ENCODE peak calls at places on chromosomes 7 and 10, in six cellular contexts. X is GM23248, Q is K562, U is OCI-LY7, S is lung, O is tibial artery. V is an unnamed sample.

GRCh38 chr7:106053109-106053508 is 59.0 kb downstream of the SYPL1 start:
- DNase-seq in X (no peak), U (no peak), O (no peak), Q (no peak), S (no peak), V (no peak)

GRCh38 chr10:51718804-51719291 is 19.5 kb upstream of the CSTF2T start:
- DNase-seq in Q (no peak), X (peak; percentile 70), U (no peak), O (no peak), S (no peak), V (no peak)

GRCh38 chr10:45375716-45376231 is 1.8 kb downstream of the ALOX5 start:
- DNase-seq in X (no peak), U (peak; percentile 71), Q (peak; percentile 9), S (no peak), O (no peak), V (no peak)

GRCh38 chr7:85510287-85510686 is 323.4 kb upstream of the SEMA3D start:
- DNase-seq in X (peak; percentile 37), U (no peak), S (no peak), O (no peak), Q (no peak), V (no peak)

GRCh38 chr10:108545921-108546320 is 1377.4 kb downstream of the XPNPEP1 start:
- DNase-seq in S (no peak), Q (no peak), X (no peak), O (no peak), U (peak; percentile 14), V (no peak)

GRCh38 chr10:6347391-6347951 is 144.7 kb downstream of the PFKFB3 start:
- DNase-seq in O (no peak), Q (no peak), U (peak; percentile 75), S (no peak), X (peak; percentile 74), V (no peak)

GRCh38 chr7:53624391-53624790 is 589.0 kb downstream of the POM121L12 start:
- DNase-seq in O (no peak), X (no peak), U (no peak), S (no peak), Q (no peak), V (no peak)

GRCh38 chr10:96511044-96511945 is 2.4 kb downstream of the TLL2 start:
- DNase-seq in O (no peak), U (peak; percentile 58), Q (peak; percentile 27), X (peak; percentile 49), S (no peak), V (peak; percentile 34)

GRCh38 chr10:80186364-80187012 is 18.8 kb downstream of the ANXA11 start:
- DNase-seq in Q (no peak), O (peak; percentile 53), U (peak; percentile 57), X (peak; percentile 57), S (no peak), V (no peak)

GRCh38 chr10:74084955-74085354 is 65.7 kb downstream of the AP3M1 start:
- DNase-seq in U (no peak), Q (no peak), O (no peak), X (no peak), S (no peak), V (no peak)

GRCh38 chr7:123864438-123864837 is 19.5 kb downstream of the HYAL4 start:
- DNase-seq in Q (no peak), X (no peak), S (no peak), O (no peak), U (no peak), V (no peak)

GRCh38 chr10:6660460-6660859 is 80.4 kb upstream of the PRKCQ start:
- DNase-seq in X (no peak), U (no peak), S (no peak), Q (no peak), O (no peak), V (no peak)

GRCh38 chr10:96272986-96273280 is 1.6 kb upstream of the BLNK start:
- DNase-seq in S (no peak), O (no peak), X (no peak), Q (no peak), U (no peak), V (no peak)

GRCh38 chr7:37031571-37032257 is 307.4 kb upstream of the AOAH start:
- DNase-seq in O (peak; percentile 89), Q (peak; percentile 35), U (no peak), S (peak; percentile 83), X (peak; percentile 99), V (no peak)

GRCh38 chr7:117683736-117684135 is 189.5 kb downstream of the CTTNBP2 start:
- DNase-seq in Q (no peak), S (no peak), U (no peak), X (peak; percentile 17), O (no peak), V (no peak)

GRCh38 chr10:94046152-94046551 is 52.4 kb downstream of the PLCE1 start:
- DNase-seq in Q (no peak), X (no peak), U (no peak), S (no peak), O (no peak), V (no peak)

GRCh38 chr7:80960228-80960627 is 41.4 kb upstream of the SEMA3C start:
- DNase-seq in S (no peak), Q (no peak), U (no peak), X (peak; percentile 64), O (no peak), V (no peak)

GRCh38 chr10:49593564-49593875 is 16.6 kb upstream of the SLC18A3 start:
- DNase-seq in U (no peak), Q (no peak), X (no peak), O (no peak), S (no peak), V (no peak)

GRCh38 chr7:129149546-129149945 is 5.0 kb downstream of the TSPAN33 start:
- DNase-seq in U (no peak), X (no peak), S (no peak), O (no peak), Q (no peak), V (no peak)
- H3K27ac ChIP-seq in U (no peak overlapping the region), X (no peak overlapping the region), S (no peak overlapping the region), O (no peak overlapping the region), Q (no peak overlapping the region), V (no peak overlapping the region)

DNA sequence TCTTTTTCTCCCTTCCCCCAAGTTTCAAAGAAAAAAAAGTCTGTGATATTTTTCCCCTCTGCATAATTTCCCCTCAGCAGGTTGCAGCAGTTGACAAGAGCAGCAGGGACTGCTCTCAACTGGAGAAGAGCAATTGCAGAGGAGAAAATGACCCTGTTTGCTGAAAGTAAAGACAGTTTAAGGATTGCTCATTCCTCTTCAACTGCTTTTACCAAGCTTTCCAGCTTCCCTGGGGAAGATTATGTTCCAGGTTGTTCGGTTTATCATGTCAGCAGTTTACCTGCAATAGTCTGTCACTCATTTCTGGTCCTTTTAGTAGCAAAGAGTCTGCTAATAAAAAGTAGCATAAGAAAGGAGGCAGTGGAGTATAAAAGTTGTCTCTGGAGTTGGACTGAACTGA is 16.3 kb downstream of the AGK start:
- DNase-seq in S (no peak), O (no peak), Q (no peak), X (no peak), U (no peak), V (no peak)
- H3K36me3 ChIP-seq in S (peaks cover 11% of the 10 kb centered on the region), O (no peaks in the 10 kb centered on the region), Q (peaks cover 70% of the 10 kb centered on the region), X (no peaks in the 10 kb centered on the region), U (peaks cover 56% of the 10 kb centered on the region), V (no peaks in the 10 kb centered on the region)

DNA sequence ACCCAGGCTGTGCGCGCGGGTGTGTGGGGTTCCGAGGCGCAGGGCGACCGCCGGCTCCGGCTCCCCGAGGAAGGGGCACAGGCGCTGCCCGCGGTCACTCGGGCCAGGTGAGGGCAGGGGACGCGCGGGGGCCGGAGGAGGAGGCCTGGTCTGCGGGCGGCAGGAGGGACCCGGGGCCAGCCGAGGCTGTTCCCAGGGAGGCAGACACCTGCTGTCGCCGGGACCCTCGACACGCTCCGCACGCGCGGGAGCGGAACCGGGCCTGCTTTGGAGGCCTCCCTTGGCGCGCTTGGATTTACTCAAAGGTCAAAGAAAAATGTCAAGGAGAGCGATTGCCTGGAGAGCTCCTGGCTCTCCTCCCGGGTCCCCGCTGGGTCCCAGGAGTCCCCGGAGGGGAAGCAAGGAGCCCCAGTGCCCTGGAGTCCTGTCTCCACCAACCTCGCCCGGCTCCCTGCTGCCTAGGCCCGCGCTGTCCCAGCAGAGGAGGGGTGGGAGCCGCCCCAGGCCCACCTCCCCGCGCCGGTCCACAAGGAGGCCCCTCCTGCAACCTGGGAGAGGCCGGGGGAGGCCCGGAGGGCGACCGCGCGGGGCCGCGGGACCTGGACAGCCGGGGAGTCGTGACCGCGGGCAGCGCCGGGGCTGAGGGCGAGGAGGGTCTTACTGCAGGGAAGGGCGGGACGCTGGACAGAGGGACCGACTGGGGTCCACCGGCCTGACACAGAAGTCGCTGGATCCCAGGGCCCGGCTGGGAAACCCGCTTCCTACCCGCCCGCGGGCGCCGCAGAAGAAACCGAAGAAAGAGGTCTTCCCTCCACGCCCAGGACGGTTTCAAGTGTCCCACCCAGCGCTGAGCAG is 348.9 kb downstream of the DNAJB6 start:
- DNase-seq in U (no peak), O (peak; percentile 59), Q (no peak), X (no peak), S (no peak), V (no peak)
- H3K9me3 ChIP-seq in U (no peaks in the 10 kb centered on the region), O (no peaks in the 10 kb centered on the region), Q (no peaks in the 10 kb centered on the region), X (no peaks in the 10 kb centered on the region), S (peaks cover 9% of the 10 kb centered on the region), V (no peaks in the 10 kb centered on the region)

GRCh38 chr10:34078017-34078416 is 737.1 kb downstream of the PARD3 start:
- DNase-seq in Q (no peak), O (no peak), S (no peak), X (peak; percentile 28), U (no peak), V (no peak)

GRCh38 chr10:34076443-34076842 is 738.7 kb downstream of the PARD3 start:
- DNase-seq in S (no peak), X (no peak), Q (no peak), O (no peak), U (no peak), V (no peak)

GRCh38 chr10:34079702-34080484 is 735.2 kb downstream of the PARD3 start:
- DNase-seq in U (no peak), O (no peak), Q (no peak), X (no peak), S (peak; percentile 25), V (no peak)

GRCh38 chr10:34078798-34079470 is 736.2 kb downstream of the PARD3 start:
- DNase-seq in Q (no peak), U (no peak), O (peak; percentile 79), S (peak; percentile 38), X (peak; percentile 97), V (no peak)

GRCh38 chr10:34075269-34075926 is 739.7 kb downstream of the PARD3 start:
- DNase-seq in O (no peak), U (no peak), X (no peak), Q (no peak), S (peak; percentile 27), V (no peak)
- H3K27ac ChIP-seq in O (no peak overlapping the region), U (no peak overlapping the region), X (no peak overlapping the region), Q (no peak overlapping the region), S (no peak overlapping the region), V (no peak overlapping the region)

DNA sequence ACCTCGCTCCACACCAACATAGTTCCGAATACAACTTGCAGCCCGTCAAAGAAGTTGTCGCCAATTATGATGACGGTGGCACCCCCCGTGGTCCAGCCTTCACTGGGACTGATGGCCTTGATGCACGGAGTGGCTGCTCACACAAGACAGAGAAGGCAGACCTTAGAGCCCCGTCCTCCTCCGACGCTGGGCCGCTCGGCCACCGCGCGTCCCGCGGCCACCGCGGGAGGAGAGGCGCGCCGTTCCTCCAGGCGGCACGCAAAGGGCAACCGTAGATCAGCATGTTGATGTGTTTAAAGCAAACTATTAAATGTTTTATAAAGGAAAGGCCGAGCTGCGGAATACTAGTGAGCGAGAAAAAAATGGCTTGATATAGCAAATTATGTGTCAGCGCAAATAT is 96.3 kb downstream of the EBF3 start:
- DNase-seq in X (no peak), Q (no peak), S (no peak), U (no peak), O (no peak), V (no peak)
- H3K36me3 ChIP-seq in X (no peaks in the 10 kb centered on the region), Q (no peaks in the 10 kb centered on the region), S (no peaks in the 10 kb centered on the region), U (no peaks in the 10 kb centered on the region), O (no peaks in the 10 kb centered on the region), V (no peaks in the 10 kb centered on the region)

GRCh38 chr7:4302203-4302905 is 379.7 kb upstream of the FOXK1 start:
- DNase-seq in X (no peak), Q (no peak), O (no peak), U (no peak), S (no peak), V (no peak)
- H3K9me3 ChIP-seq in X (no peaks in the 10 kb centered on the region), Q (no peaks in the 10 kb centered on the region), O (no peaks in the 10 kb centered on the region), U (no peaks in the 10 kb centered on the region), S (no peaks in the 10 kb centered on the region), V (no peaks in the 10 kb centered on the region)